ENCODE peak calls at places on chromosomes 12 and 14, in six cellular contexts. F, T, Z, P, I and G are unnamed samples.

GRCh38 chr14:51202914-51203665 is 37.0 kb upstream of the TMX1 start:
- DNase-seq in F (no peak), T (no peak), Z (no peak), P (no peak), I (no peak), G (no peak)

GRCh38 chr12:5154091-5154490 is 110.4 kb downstream of the KCNA5 start:
- DNase-seq in F (no peak), T (no peak), Z (no peak), P (no peak), I (no peak), G (no peak)

GRCh38 chr14:37595809-37596595 is 573 bp downstream of the TTC6 start:
- DNase-seq in F (no peak), T (no peak), Z (no peak), P (no peak), I (no peak), G (no peak)

GRCh38 chr14:101737414-101738367 is 23.8 kb upstream of the PPP2R5C start:
- DNase-seq in F (no peak), T (no peak), Z (no peak), P (no peak), I (no peak), G (no peak)

GRCh38 chr12:122947352-122947792 is 18.9 kb downstream of the ABCB9 start:
- DNase-seq in F (no peak), T (no peak), Z (no peak), P (no peak), I (no peak), G (peak)

GRCh38 chr12:8475508-8475907 is 19.7 kb downstream of the CLEC6A start:
- DNase-seq in F (no peak), T (no peak), Z (no peak), P (no peak), I (no peak), G (no peak)

GRCh38 chr12:47820631-47821345 is 1.1 kb upstream of the HDAC7 start:
- DNase-seq in F (peak), T (no peak), Z (peak), P (peak), I (peak), G (peak)

GRCh38 chr14:81449576-81449975 is 49.5 kb upstream of the STON2 start:
- DNase-seq in F (no peak), T (no peak), Z (no peak), P (no peak), I (no peak), G (no peak)

GRCh38 chr14:100589071-100589759 is 2.0 kb upstream of the BEGAIN start:
- DNase-seq in F (no peak), T (no peak), Z (no peak), P (no peak), I (no peak), G (peak)

GRCh38 chr12:98606367-98606985 is 13.0 kb downstream of the SLC25A3 start:
- DNase-seq in F (no peak), T (no peak), Z (no peak), P (no peak), I (no peak), G (no peak)

GRCh38 chr14:58130121-58130782 is 21.8 kb downstream of the ARMH4 start:
- DNase-seq in F (no peak), T (no peak), Z (no peak), P (no peak), I (no peak), G (no peak)

GRCh38 chr12:69052613-69053408 is 119.8 kb upstream of the CPM start:
- DNase-seq in F (peak), T (no peak), Z (peak), P (peak), I (no peak), G (no peak)

GRCh38 chr12:111270128-111270651 is 98.7 kb downstream of the PHETA1 start:
- DNase-seq in F (no peak), T (no peak), Z (no peak), P (no peak), I (no peak), G (no peak)

GRCh38 chr14:22978873-22979671 is 3.3 kb downstream of the AJUBA start:
- DNase-seq in F (no peak), T (no peak), Z (no peak), P (no peak), I (no peak), G (no peak)

GRCh38 chr12:122076743-122077495 is 1.6 kb upstream of the MLXIP start:
- DNase-seq in F (no peak), T (no peak), Z (no peak), P (no peak), I (no peak), G (peak)

GRCh38 chr12:70664463-70664862 is 27.2 kb upstream of the PTPRB start:
- DNase-seq in F (peak), T (no peak), Z (no peak), P (no peak), I (no peak), G (no peak)

GRCh38 chr12:125152463-125152862 is 87.2 kb downstream of the AACS start:
- DNase-seq in F (no peak), T (no peak), Z (no peak), P (no peak), I (no peak), G (no peak)

GRCh38 chr12:102095677-102096263 is 24.1 kb downstream of the NUP37 start:
- DNase-seq in F (peak), T (no peak), Z (no peak), P (peak), I (no peak), G (no peak)

GRCh38 chr12:70338531-70338930 is 27.6 kb upstream of the KCNMB4 start:
- DNase-seq in F (peak), T (no peak), Z (no peak), P (no peak), I (no peak), G (no peak)

DNA sequence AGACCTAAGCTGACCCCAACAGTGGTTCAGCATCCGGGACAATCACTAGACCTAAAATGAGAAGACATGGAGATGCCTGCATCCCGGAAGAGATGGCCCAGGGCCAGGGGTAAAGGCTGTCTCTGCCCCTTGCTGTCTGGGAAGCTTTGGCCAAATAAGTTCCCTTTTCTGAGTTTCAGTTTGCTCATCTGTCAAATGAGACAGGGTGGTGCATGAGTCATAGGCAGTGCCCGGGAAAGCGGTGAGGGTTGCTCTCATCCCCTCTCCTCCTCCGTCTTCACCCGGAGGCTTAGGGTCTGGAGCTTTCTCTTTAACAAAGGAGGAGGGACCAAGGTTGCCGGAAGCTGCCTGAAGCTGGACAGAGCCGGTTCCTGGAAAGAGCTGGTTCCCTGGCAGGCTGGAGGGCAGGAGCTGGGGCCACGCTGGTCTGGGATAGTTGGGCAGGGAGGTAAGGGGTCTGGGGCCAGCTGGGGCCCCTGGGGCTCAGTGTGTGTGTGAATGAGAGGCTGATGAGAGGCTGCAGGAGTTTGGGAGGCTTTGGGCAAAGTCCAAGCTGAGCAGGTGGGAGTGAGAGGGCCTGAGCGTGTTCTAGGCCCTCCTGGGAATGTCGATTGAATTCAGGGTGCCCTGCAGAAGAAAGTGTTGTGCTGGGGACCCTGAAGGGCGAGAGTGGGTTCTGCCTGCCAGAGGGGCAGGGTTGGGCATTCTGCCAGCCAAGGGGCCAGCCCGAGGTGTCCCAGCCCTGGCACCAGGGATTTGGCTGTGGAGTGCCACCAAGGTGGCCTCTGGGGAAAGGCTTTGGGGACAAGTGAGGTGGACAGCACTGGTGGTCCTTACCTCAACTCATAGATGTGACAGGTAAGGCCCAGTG is at the start of gene SDSL:
- DNase-seq in F (peak), T (no peak), Z (peak), P (peak), I (peak), G (peak)
- H3K4me3 ChIP-seq in F (peak), T (no peak), Z (peak), P (peak), I (peak), G (peak)

DNA sequence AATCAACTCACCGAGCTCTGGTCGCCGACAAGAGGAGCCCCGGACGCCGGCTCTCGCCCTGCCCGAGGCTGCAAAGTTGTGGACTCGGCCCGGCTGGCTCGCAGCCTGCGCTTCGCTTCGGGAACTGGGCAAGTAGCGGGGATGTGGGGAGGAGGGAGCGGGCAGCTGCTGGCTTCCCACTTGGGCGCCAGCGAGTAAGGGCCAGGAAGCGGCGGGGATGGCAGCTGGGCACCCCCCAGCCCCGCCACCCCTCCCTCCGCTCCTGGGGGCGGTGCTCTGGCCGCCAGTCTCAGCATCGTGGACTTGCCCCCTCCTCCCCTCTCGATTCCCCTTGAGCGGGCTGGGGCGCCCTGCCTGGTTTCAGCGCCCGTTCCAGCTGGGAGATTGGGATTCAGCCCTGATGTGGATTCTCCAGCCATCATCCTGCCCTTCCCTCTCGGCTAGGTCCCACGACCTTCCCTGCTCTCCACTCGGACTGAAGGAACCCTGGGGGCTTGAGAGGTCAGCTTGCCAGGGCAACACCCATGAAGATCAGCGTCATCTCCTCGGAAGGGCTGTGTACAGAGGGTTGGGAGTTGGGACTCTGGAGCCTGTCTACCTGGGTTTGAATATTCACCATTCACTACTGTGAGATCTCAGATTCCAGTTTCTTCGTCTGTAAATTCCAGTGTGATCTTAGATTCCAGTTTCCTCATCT is at the start of gene ZDHHC22:
- DNase-seq in F (no peak), T (no peak), Z (peak), P (no peak), I (no peak), G (no peak)
- H3K4me3 ChIP-seq in F (peak), T (no peak), Z (peak), P (peak), I (peak), G (no peak)

GRCh38 chr14:91947196-91948184 is at the start of gene FBLN5:
- DNase-seq in F (peak), T (no peak), Z (peak), P (peak), I (peak), G (peak)
- H3K4me3 ChIP-seq in F (peak), T (peak), Z (peak), P (peak), I (peak), G (peak)

GRCh38 chr12:115980339-115980738 is 297.2 kb downstream of the MED13L start:
- DNase-seq in F (no peak), T (no peak), Z (no peak), P (no peak), I (no peak), G (no peak)

GRCh38 chr12:115983226-115983798 is 294.2 kb downstream of the MED13L start:
- DNase-seq in F (no peak), T (no peak), Z (peak), P (no peak), I (no peak), G (no peak)

GRCh38 chr12:115988193-115988592 is 289.3 kb downstream of the MED13L start:
- DNase-seq in F (no peak), T (no peak), Z (no peak), P (no peak), I (no peak), G (no peak)

GRCh38 chr12:115988629-115989563 is 288.6 kb downstream of the MED13L start:
- DNase-seq in F (no peak), T (no peak), Z (no peak), P (no peak), I (no peak), G (no peak)

DNA sequence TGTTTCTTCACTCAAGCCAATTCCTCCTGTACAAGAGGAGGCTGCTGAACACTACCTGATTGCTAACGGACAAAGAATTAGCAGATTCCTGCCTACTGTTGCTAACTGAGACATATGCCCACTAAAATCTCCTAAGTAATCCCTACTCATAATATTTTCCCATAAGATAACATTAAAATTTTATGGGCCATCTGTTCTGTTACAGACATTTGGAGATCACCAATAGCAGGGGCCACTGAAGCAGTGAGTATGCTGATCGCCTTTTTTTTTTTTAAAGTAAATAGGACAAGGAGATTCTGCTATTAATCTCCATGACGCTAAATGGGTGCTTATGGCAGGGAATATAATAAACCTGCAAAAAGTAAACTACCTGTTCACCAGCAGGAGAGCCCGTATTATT is 292.9 kb downstream of the MED13L start:
- DNase-seq in F (no peak), T (no peak), Z (no peak), P (peak), I (no peak), G (no peak)
- H3K4me3 ChIP-seq in F (no peak), T (no peak), Z (no peak), P (no peak), I (no peak), G (no peak)

GRCh38 chr14:28755930-28756895 is 10.4 kb upstream of the FOXG1 start:
- DNase-seq in F (no peak), T (no peak), Z (no peak), P (no peak), I (no peak), G (no peak)
- H3K4me3 ChIP-seq in F (no peak), T (no peak), Z (no peak), P (no peak), I (no peak), G (no peak)

DNA sequence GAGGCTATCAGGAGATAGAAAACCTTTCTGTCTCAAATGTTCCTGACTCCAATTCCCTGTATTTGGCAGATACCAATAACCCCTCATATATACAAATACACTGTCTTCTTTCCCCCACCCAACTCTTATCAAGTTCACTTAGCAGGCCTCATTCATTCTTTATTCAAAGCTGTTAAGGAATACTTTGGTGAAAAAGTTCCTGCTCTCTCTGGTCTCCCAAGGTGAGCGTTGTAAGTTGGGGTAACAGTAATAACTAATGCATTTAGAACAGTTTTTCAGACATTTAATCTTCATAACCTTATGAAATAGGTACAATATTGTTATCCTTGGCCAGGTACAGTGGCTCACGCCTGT is 3.9 kb upstream of the GDF11 start:
- DNase-seq in F (no peak), T (no peak), Z (no peak), P (no peak), I (no peak), G (no peak)
- H3K4me3 ChIP-seq in F (peak), T (no peak), Z (peak), P (no peak), I (no peak), G (no peak)

DNA sequence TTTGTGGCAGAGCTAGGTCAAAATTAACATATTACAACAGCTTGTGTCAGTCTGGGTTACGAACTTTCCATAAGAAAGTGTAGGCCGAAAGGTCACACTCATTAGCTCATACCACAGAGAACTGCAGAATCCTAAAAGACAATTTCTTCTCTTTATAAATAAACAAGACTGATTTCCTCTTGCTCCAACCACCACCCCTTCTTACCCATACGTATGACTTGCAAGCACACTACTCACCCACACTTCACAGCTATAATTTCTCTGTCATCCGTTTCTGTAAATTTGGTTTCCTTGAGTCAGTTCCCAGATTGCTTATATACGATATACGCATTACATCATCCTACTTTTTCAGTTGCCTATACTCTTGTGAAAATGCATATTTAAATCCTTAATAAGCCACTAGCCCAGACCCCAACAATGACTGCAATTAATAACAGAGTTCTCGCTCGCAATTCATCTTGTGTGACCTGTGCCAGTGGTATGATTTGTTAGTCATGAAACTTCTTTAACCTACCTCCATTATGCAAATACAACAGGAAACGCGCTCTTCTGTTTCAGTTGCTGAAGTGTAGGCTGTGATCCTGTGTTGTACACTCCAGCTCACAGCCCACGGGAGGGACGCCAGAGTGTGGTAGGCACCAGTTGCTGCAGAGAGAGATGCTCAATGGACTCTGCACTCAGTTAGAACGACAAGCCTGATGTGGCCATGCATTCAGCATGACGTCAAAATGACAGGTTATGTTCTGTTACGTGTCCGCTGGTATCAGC is 417.6 kb downstream of the PDZRN4 start:
- DNase-seq in F (peak), T (no peak), Z (no peak), P (peak), I (no peak), G (no peak)
- H3K4me3 ChIP-seq in F (no peak), T (no peak), Z (no peak), P (no peak), I (no peak), G (no peak)

DNA sequence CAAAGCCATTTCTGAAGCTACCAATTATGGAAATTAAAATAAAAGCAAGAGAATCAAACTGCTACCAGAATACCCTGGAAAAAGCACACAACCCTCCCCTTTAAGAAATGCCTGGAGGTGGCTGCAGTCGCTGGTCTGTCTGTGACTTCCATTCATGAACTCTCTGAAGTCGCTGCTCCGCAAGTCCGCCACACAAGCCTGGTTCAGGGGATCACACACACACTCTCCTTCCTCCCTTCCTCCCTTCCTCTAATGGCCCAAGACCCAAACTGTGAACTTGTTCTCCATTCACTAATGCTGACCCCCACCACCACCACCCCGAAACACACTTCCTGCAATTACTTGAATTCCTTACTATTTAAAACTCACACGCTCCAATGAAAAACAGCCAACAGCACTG is 974 bp upstream of the LMO3 start:
- DNase-seq in F (no peak), T (no peak), Z (no peak), P (no peak), I (peak), G (no peak)
- H3K4me3 ChIP-seq in F (peak), T (no peak), Z (no peak), P (no peak), I (peak), G (peak)